ENCODE peak calls at places on chromosome 5, in eight cellular contexts. One of them, this sample, is unnamed. For H3K36me3, the result is how much of the 10 kb centered on the place peaks cover.

GRCh38 chr5:134255418-134256150 is 29.7 kb upstream of the PPP2CA start:
- DNase-seq in CD8-positive, alpha-beta memory T cell: no peak
- DNase-seq in heart right ventricle: no peak
- DNase-seq in sigmoid colon: no peak
- DNase-seq in vagina: no peak
- DNase-seq in CD8-positive, alpha-beta T cell: no peak
- DNase-seq in neuronal stem cell: no peak
- DNase-seq in tibial artery: no peak
- DNase-seq in this sample: no peak

GRCh38 chr5:78633710-78634109 is 14.9 kb downstream of the LHFPL2 start:
- DNase-seq in CD8-positive, alpha-beta memory T cell: no peak
- DNase-seq in neuronal stem cell: no peak
- DNase-seq in CD8-positive, alpha-beta T cell: no peak
- DNase-seq in vagina: no peak
- DNase-seq in tibial artery: no peak
- DNase-seq in heart right ventricle: no peak
- DNase-seq in sigmoid colon: no peak
- DNase-seq in this sample: no peak

GRCh38 chr5:107893642-107894041 is 222.9 kb upstream of the EFNA5 start:
- DNase-seq in CD8-positive, alpha-beta memory T cell: no peak
- DNase-seq in neuronal stem cell: no peak
- DNase-seq in sigmoid colon: no peak
- DNase-seq in vagina: no peak
- DNase-seq in heart right ventricle: no peak
- DNase-seq in tibial artery: no peak
- DNase-seq in CD8-positive, alpha-beta T cell: no peak
- DNase-seq in this sample: no peak

GRCh38 chr5:138752341-138752950 is 779 bp upstream of the CTNNA1 start:
- DNase-seq in sigmoid colon: peak
- DNase-seq in CD8-positive, alpha-beta memory T cell: no peak
- DNase-seq in tibial artery: peak
- DNase-seq in heart right ventricle: peak
- DNase-seq in CD8-positive, alpha-beta T cell: no peak
- DNase-seq in neuronal stem cell: peak
- DNase-seq in vagina: peak
- DNase-seq in this sample: no peak

GRCh38 chr5:15794117-15794985 is 294.4 kb downstream of the FBXL7 start:
- DNase-seq in neuronal stem cell: no peak
- DNase-seq in sigmoid colon: no peak
- DNase-seq in CD8-positive, alpha-beta memory T cell: no peak
- DNase-seq in tibial artery: no peak
- DNase-seq in heart right ventricle: no peak
- DNase-seq in vagina: no peak
- DNase-seq in CD8-positive, alpha-beta T cell: no peak
- DNase-seq in this sample: no peak

GRCh38 chr5:82924990-82925385 is 152.2 kb downstream of the TMEM167A start:
- DNase-seq in vagina: no peak
- DNase-seq in neuronal stem cell: no peak
- DNase-seq in heart right ventricle: no peak
- DNase-seq in tibial artery: no peak
- DNase-seq in sigmoid colon: no peak
- DNase-seq in CD8-positive, alpha-beta T cell: no peak
- DNase-seq in CD8-positive, alpha-beta memory T cell: no peak
- DNase-seq in this sample: no peak

GRCh38 chr5:56807698-56808097 is 7.7 kb upstream of the MAP3K1 start:
- DNase-seq in CD8-positive, alpha-beta memory T cell: no peak
- DNase-seq in neuronal stem cell: no peak
- DNase-seq in heart right ventricle: no peak
- DNase-seq in tibial artery: no peak
- DNase-seq in vagina: no peak
- DNase-seq in sigmoid colon: no peak
- DNase-seq in CD8-positive, alpha-beta T cell: no peak
- DNase-seq in this sample: no peak

GRCh38 chr5:82072138-82072537 is 100.3 kb downstream of the ATG10 start:
- DNase-seq in neuronal stem cell: no peak
- DNase-seq in tibial artery: no peak
- DNase-seq in CD8-positive, alpha-beta memory T cell: no peak
- DNase-seq in CD8-positive, alpha-beta T cell: no peak
- DNase-seq in vagina: no peak
- DNase-seq in heart right ventricle: no peak
- DNase-seq in sigmoid colon: no peak
- DNase-seq in this sample: no peak

GRCh38 chr5:112576298-112576925 is 157.3 kb upstream of the EPB41L4A start:
- DNase-seq in neuronal stem cell: no peak
- DNase-seq in CD8-positive, alpha-beta memory T cell: no peak
- DNase-seq in vagina: no peak
- DNase-seq in tibial artery: no peak
- DNase-seq in heart right ventricle: peak
- DNase-seq in sigmoid colon: no peak
- DNase-seq in CD8-positive, alpha-beta T cell: no peak
- DNase-seq in this sample: no peak

GRCh38 chr5:167064199-167064811 is 1227.1 kb upstream of the WWC1 start:
- DNase-seq in sigmoid colon: no peak
- DNase-seq in CD8-positive, alpha-beta T cell: no peak
- DNase-seq in heart right ventricle: no peak
- DNase-seq in tibial artery: no peak
- DNase-seq in vagina: no peak
- DNase-seq in CD8-positive, alpha-beta memory T cell: no peak
- DNase-seq in neuronal stem cell: peak
- DNase-seq in this sample: no peak

GRCh38 chr5:59450245-59450644 is 443.3 kb downstream of the PDE4D start:
- DNase-seq in CD8-positive, alpha-beta memory T cell: no peak
- DNase-seq in neuronal stem cell: no peak
- DNase-seq in heart right ventricle: no peak
- DNase-seq in sigmoid colon: no peak
- DNase-seq in tibial artery: no peak
- DNase-seq in CD8-positive, alpha-beta T cell: no peak
- DNase-seq in vagina: no peak
- DNase-seq in this sample: no peak

GRCh38 chr5:92019376-92019990 is 636.4 kb upstream of the ARRDC3 start:
- DNase-seq in CD8-positive, alpha-beta T cell: no peak
- DNase-seq in neuronal stem cell: no peak
- DNase-seq in sigmoid colon: no peak
- DNase-seq in tibial artery: no peak
- DNase-seq in heart right ventricle: no peak
- DNase-seq in CD8-positive, alpha-beta memory T cell: no peak
- DNase-seq in vagina: no peak
- DNase-seq in this sample: no peak

GRCh38 chr5:37090781-37091180 is 158.4 kb downstream of the CPLANE1 start:
- DNase-seq in CD8-positive, alpha-beta memory T cell: no peak
- DNase-seq in sigmoid colon: no peak
- DNase-seq in CD8-positive, alpha-beta T cell: no peak
- DNase-seq in heart right ventricle: no peak
- DNase-seq in tibial artery: no peak
- DNase-seq in vagina: no peak
- DNase-seq in neuronal stem cell: no peak
- DNase-seq in this sample: no peak

GRCh38 chr5:110087829-110088228 is 398.1 kb downstream of the MAN2A1 start:
- DNase-seq in neuronal stem cell: no peak
- DNase-seq in sigmoid colon: no peak
- DNase-seq in CD8-positive, alpha-beta memory T cell: no peak
- DNase-seq in vagina: no peak
- DNase-seq in tibial artery: no peak
- DNase-seq in CD8-positive, alpha-beta T cell: no peak
- DNase-seq in heart right ventricle: no peak
- DNase-seq in this sample: no peak

GRCh38 chr5:67910599-67910998 is 305.0 kb upstream of the PIK3R1 start:
- DNase-seq in CD8-positive, alpha-beta T cell: no peak
- DNase-seq in CD8-positive, alpha-beta memory T cell: no peak
- DNase-seq in heart right ventricle: no peak
- DNase-seq in vagina: no peak
- DNase-seq in tibial artery: no peak
- DNase-seq in sigmoid colon: no peak
- DNase-seq in neuronal stem cell: no peak
- DNase-seq in this sample: no peak

GRCh38 chr5:175124821-175125220 is 319.2 kb downstream of the DRD1 start:
- DNase-seq in tibial artery: no peak
- DNase-seq in sigmoid colon: no peak
- DNase-seq in neuronal stem cell: no peak
- DNase-seq in CD8-positive, alpha-beta memory T cell: no peak
- DNase-seq in CD8-positive, alpha-beta T cell: no peak
- DNase-seq in vagina: peak
- DNase-seq in heart right ventricle: no peak
- DNase-seq in this sample: no peak

GRCh38 chr5:132655821-132656773 is 1.9 kb upstream of the IL13 start:
- DNase-seq in tibial artery: no peak
- DNase-seq in heart right ventricle: no peak
- DNase-seq in sigmoid colon: no peak
- DNase-seq in neuronal stem cell: peak
- DNase-seq in CD8-positive, alpha-beta T cell: peak
- DNase-seq in vagina: peak
- DNase-seq in CD8-positive, alpha-beta memory T cell: no peak
- DNase-seq in this sample: no peak

GRCh38 chr5:179867079-179867465 is 8.5 kb upstream of the MRNIP start:
- DNase-seq in CD8-positive, alpha-beta memory T cell: no peak
- DNase-seq in neuronal stem cell: no peak
- DNase-seq in vagina: no peak
- DNase-seq in tibial artery: no peak
- DNase-seq in CD8-positive, alpha-beta T cell: no peak
- DNase-seq in heart right ventricle: no peak
- DNase-seq in sigmoid colon: peak
- DNase-seq in this sample: no peak

GRCh38 chr5:179869641-179870402 is 11.2 kb upstream of the MRNIP start:
- DNase-seq in vagina: no peak
- DNase-seq in heart right ventricle: no peak
- DNase-seq in tibial artery: no peak
- DNase-seq in CD8-positive, alpha-beta memory T cell: no peak
- DNase-seq in CD8-positive, alpha-beta T cell: no peak
- DNase-seq in sigmoid colon: peak
- DNase-seq in neuronal stem cell: no peak
- DNase-seq in this sample: no peak

GRCh38 chr5:179869101-179869500 is 10.5 kb upstream of the MRNIP start:
- DNase-seq in heart right ventricle: no peak
- DNase-seq in CD8-positive, alpha-beta T cell: no peak
- DNase-seq in CD8-positive, alpha-beta memory T cell: no peak
- DNase-seq in tibial artery: no peak
- DNase-seq in vagina: no peak
- DNase-seq in neuronal stem cell: no peak
- DNase-seq in sigmoid colon: peak
- DNase-seq in this sample: no peak

GRCh38 chr5:179867476-179867875 is 8.9 kb upstream of the MRNIP start:
- DNase-seq in sigmoid colon: peak
- DNase-seq in tibial artery: no peak
- DNase-seq in neuronal stem cell: no peak
- DNase-seq in heart right ventricle: no peak
- DNase-seq in CD8-positive, alpha-beta T cell: no peak
- DNase-seq in vagina: no peak
- DNase-seq in CD8-positive, alpha-beta memory T cell: no peak
- DNase-seq in this sample: no peak

GRCh38 chr5:179868541-179868940 is 9.9 kb upstream of the MRNIP start:
- DNase-seq in tibial artery: no peak
- DNase-seq in CD8-positive, alpha-beta memory T cell: no peak
- DNase-seq in CD8-positive, alpha-beta T cell: no peak
- DNase-seq in sigmoid colon: peak
- DNase-seq in vagina: no peak
- DNase-seq in neuronal stem cell: no peak
- DNase-seq in heart right ventricle: no peak
- DNase-seq in this sample: no peak
- H3K36me3 ChIP-seq in tibial artery: half or more
- H3K36me3 ChIP-seq in CD8-positive, alpha-beta memory T cell: under half
- H3K36me3 ChIP-seq in CD8-positive, alpha-beta T cell: under half
- H3K36me3 ChIP-seq in sigmoid colon: under half
- H3K36me3 ChIP-seq in vagina: half or more
- H3K36me3 ChIP-seq in neuronal stem cell: under half
- H3K36me3 ChIP-seq in heart right ventricle: half or more
- H3K36me3 ChIP-seq in this sample: half or more

DNA sequence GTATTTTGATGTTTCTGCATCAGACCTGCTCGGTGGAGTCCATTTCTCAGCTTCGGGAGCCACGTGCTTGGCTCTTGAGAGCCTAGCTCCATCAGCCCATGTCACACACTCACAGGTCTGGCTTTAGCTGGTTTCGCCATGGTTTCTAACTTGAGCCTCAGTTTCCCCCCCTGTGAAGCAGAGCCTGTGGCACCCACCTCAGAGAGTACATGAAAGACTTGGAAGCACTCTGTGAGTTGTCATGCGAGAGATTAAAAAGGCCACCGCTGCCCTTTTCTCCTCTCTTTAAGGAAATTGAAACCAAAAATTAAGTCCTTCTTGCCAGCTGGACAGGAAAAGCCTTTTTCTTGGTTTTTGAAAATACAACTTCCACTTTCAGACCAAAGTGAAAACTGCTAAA is 8.8 kb downstream of the TENT4A start:
- DNase-seq in vagina: no peak
- DNase-seq in heart right ventricle: no peak
- DNase-seq in CD8-positive, alpha-beta memory T cell: no peak
- DNase-seq in CD8-positive, alpha-beta T cell: no peak
- DNase-seq in neuronal stem cell: no peak
- DNase-seq in sigmoid colon: no peak
- DNase-seq in tibial artery: peak
- DNase-seq in this sample: no peak
- H3K36me3 ChIP-seq in vagina: under half
- H3K36me3 ChIP-seq in heart right ventricle: under half
- H3K36me3 ChIP-seq in CD8-positive, alpha-beta memory T cell: under half
- H3K36me3 ChIP-seq in CD8-positive, alpha-beta T cell: under half
- H3K36me3 ChIP-seq in neuronal stem cell: under half
- H3K36me3 ChIP-seq in sigmoid colon: under half
- H3K36me3 ChIP-seq in tibial artery: under half
- H3K36me3 ChIP-seq in this sample: under half

GRCh38 chr5:16867585-16867953 is 68.5 kb downstream of the MYO10 start:
- DNase-seq in tibial artery: no peak
- DNase-seq in sigmoid colon: no peak
- DNase-seq in vagina: no peak
- DNase-seq in heart right ventricle: no peak
- DNase-seq in CD8-positive, alpha-beta memory T cell: no peak
- DNase-seq in neuronal stem cell: no peak
- DNase-seq in CD8-positive, alpha-beta T cell: no peak
- DNase-seq in this sample: no peak

GRCh38 chr5:16866795-16867584 is 69.1 kb downstream of the MYO10 start:
- DNase-seq in CD8-positive, alpha-beta T cell: no peak
- DNase-seq in neuronal stem cell: peak
- DNase-seq in CD8-positive, alpha-beta memory T cell: no peak
- DNase-seq in sigmoid colon: no peak
- DNase-seq in vagina: no peak
- DNase-seq in heart right ventricle: no peak
- DNase-seq in tibial artery: peak
- DNase-seq in this sample: no peak

GRCh38 chr5:16869821-16870796 is 66.0 kb downstream of the MYO10 start:
- DNase-seq in tibial artery: no peak
- DNase-seq in CD8-positive, alpha-beta memory T cell: no peak
- DNase-seq in CD8-positive, alpha-beta T cell: no peak
- DNase-seq in neuronal stem cell: no peak
- DNase-seq in heart right ventricle: no peak
- DNase-seq in vagina: no peak
- DNase-seq in sigmoid colon: no peak
- DNase-seq in this sample: no peak

GRCh38 chr5:16870878-16871277 is 65.2 kb downstream of the MYO10 start:
- DNase-seq in vagina: no peak
- DNase-seq in neuronal stem cell: no peak
- DNase-seq in heart right ventricle: no peak
- DNase-seq in CD8-positive, alpha-beta memory T cell: no peak
- DNase-seq in tibial artery: no peak
- DNase-seq in sigmoid colon: no peak
- DNase-seq in CD8-positive, alpha-beta T cell: no peak
- DNase-seq in this sample: no peak

GRCh38 chr5:16871746-16872339 is 64.2 kb downstream of the MYO10 start:
- DNase-seq in CD8-positive, alpha-beta memory T cell: no peak
- DNase-seq in vagina: no peak
- DNase-seq in neuronal stem cell: no peak
- DNase-seq in CD8-positive, alpha-beta T cell: no peak
- DNase-seq in heart right ventricle: no peak
- DNase-seq in sigmoid colon: no peak
- DNase-seq in tibial artery: no peak
- DNase-seq in this sample: no peak
- H3K36me3 ChIP-seq in CD8-positive, alpha-beta memory T cell: under half
- H3K36me3 ChIP-seq in vagina: under half
- H3K36me3 ChIP-seq in neuronal stem cell: under half
- H3K36me3 ChIP-seq in CD8-positive, alpha-beta T cell: under half
- H3K36me3 ChIP-seq in heart right ventricle: under half
- H3K36me3 ChIP-seq in sigmoid colon: under half
- H3K36me3 ChIP-seq in tibial artery: under half
- H3K36me3 ChIP-seq in this sample: under half

GRCh38 chr5:72878854-72879253 is 62.4 kb downstream of the TNPO1 start:
- DNase-seq in tibial artery: no peak
- DNase-seq in vagina: no peak
- DNase-seq in CD8-positive, alpha-beta T cell: no peak
- DNase-seq in sigmoid colon: no peak
- DNase-seq in CD8-positive, alpha-beta memory T cell: no peak
- DNase-seq in neuronal stem cell: no peak
- DNase-seq in heart right ventricle: no peak
- DNase-seq in this sample: no peak
- H3K36me3 ChIP-seq in tibial artery: half or more
- H3K36me3 ChIP-seq in vagina: half or more
- H3K36me3 ChIP-seq in CD8-positive, alpha-beta T cell: under half
- H3K36me3 ChIP-seq in sigmoid colon: under half
- H3K36me3 ChIP-seq in CD8-positive, alpha-beta memory T cell: under half
- H3K36me3 ChIP-seq in neuronal stem cell: under half
- H3K36me3 ChIP-seq in heart right ventricle: half or more
- H3K36me3 ChIP-seq in this sample: half or more

This sample was measured in psoas muscle.